ENCODE peak calls at places on chromosome 15, in six cellular contexts. B is CD14-positive monocyte, L is neural progenitor cell, C is type B pancreatic cell, U is RWPE1, G is GM13977. Z is an unnamed sample.

GRCh38 chr15:75431250-75431649 is 20.2 kb downstream of the SIN3A start:
- DNase-seq in B (no peak), L (no peak), C (no peak), U (no peak), G (no peak), Z (no peak)

GRCh38 chr15:66647358-66647757 is 54.7 kb upstream of the SMAD6 start:
- DNase-seq in B (no peak), L (no peak), C (no peak), U (no peak), G (no peak), Z (no peak)

GRCh38 chr15:51132384-51133139 is 37.9 kb upstream of the TNFAIP8L3 start:
- DNase-seq in B (no peak), L (peak), C (no peak), U (peak), G (peak), Z (peak)

GRCh38 chr15:62607643-62608042 is 434.9 kb upstream of the TPM1 start:
- DNase-seq in B (no peak), L (no peak), C (no peak), U (peak), G (no peak), Z (no peak)

GRCh38 chr15:49902791-49903481 is 216.1 kb downstream of the ATP8B4 start:
- DNase-seq in B (no peak), L (no peak), C (no peak), U (no peak), G (no peak), Z (no peak)

GRCh38 chr15:48266029-48266428 is 59.9 kb downstream of the SLC12A1 start:
- DNase-seq in B (no peak), L (no peak), C (no peak), U (peak), G (no peak), Z (no peak)

GRCh38 chr15:62932436-62932835 is 110.1 kb upstream of the TPM1 start:
- DNase-seq in B (no peak), L (no peak), C (no peak), U (no peak), G (no peak), Z (no peak)

GRCh38 chr15:92810418-92811138 is 89.5 kb upstream of the CHD2 start:
- DNase-seq in B (no peak), L (peak), C (no peak), U (no peak), G (peak), Z (peak)

GRCh38 chr15:75230016-75230343 is 28.2 kb upstream of the GOLGA6C start:
- DNase-seq in B (no peak), L (no peak), C (no peak), U (no peak), G (peak), Z (no peak)

GRCh38 chr15:98812711-98813441 is 164.5 kb downstream of the IGF1R start:
- DNase-seq in B (no peak), L (no peak), C (no peak), U (no peak), G (no peak), Z (no peak)

GRCh38 chr15:36958611-36959010 is 141.7 kb downstream of the MEIS2 start:
- DNase-seq in B (no peak), L (no peak), C (no peak), U (no peak), G (no peak), Z (no peak)

GRCh38 chr15:25177955-25178801 is 223.4 kb downstream of the SNRPN start:
- DNase-seq in B (peak), L (no peak), C (peak), U (no peak), G (peak), Z (no peak)

GRCh38 chr15:29674661-29675533 is 147.4 kb downstream of the TJP1 start:
- DNase-seq in B (no peak), L (peak), C (peak), U (peak), G (no peak), Z (peak)

GRCh38 chr15:89926158-89926557 is 13.4 kb upstream of the ARPIN start:
- DNase-seq in B (no peak), L (no peak), C (no peak), U (no peak), G (no peak), Z (no peak)

GRCh38 chr15:100999369-100999768 is 80.2 kb downstream of the LRRK1 start:
- DNase-seq in B (no peak), L (no peak), C (no peak), U (no peak), G (no peak), Z (no peak)

GRCh38 chr15:83844742-83845141 is 190.8 kb downstream of the ADAMTSL3 start:
- DNase-seq in B (no peak), L (no peak), C (no peak), U (peak), G (no peak), Z (no peak)

GRCh38 chr15:48330045-48330840 is 986 bp upstream of the DUT start:
- DNase-seq in B (no peak), L (no peak), C (no peak), U (no peak), G (no peak), Z (no peak)

GRCh38 chr15:51265037-51265555 is 73.3 kb downstream of the CYP19A1 start:
- DNase-seq in B (no peak), L (no peak), C (no peak), U (no peak), G (no peak), Z (no peak)

GRCh38 chr15:79450648-79451047 is 18.5 kb downstream of the MINAR1 start:
- DNase-seq in B (no peak), L (peak), C (no peak), U (no peak), G (no peak), Z (no peak)
- TF ChIP-seq CTCF in B (no peak), L (peak), C (peak), U (no peak), G (no peak), Z (peak)

GRCh38 chr15:37981781-37982180 is 47.3 kb downstream of the TMCO5A start:
- DNase-seq in B (no peak), L (peak), C (no peak), U (peak), G (no peak), Z (no peak)
- TF ChIP-seq CTCF in B (no peak), L (peak), C (peak), U (peak), G (peak), Z (no peak)

GRCh38 chr15:31302778-31303433 is 23.7 kb upstream of the KLF13 start:
- DNase-seq in B (peak), L (peak), C (peak), U (no peak), G (peak), Z (no peak)
- TF ChIP-seq CTCF in B (peak), L (peak), C (no peak), U (no peak), G (peak), Z (no peak)

GRCh38 chr15:41115088-41115651 is 910 bp downstream of the INO80 start:
- DNase-seq in B (no peak), L (peak), C (no peak), U (peak), G (peak), Z (no peak)
- TF ChIP-seq CTCF in B (no peak), L (peak), C (peak), U (no peak), G (no peak), Z (no peak)

DNA sequence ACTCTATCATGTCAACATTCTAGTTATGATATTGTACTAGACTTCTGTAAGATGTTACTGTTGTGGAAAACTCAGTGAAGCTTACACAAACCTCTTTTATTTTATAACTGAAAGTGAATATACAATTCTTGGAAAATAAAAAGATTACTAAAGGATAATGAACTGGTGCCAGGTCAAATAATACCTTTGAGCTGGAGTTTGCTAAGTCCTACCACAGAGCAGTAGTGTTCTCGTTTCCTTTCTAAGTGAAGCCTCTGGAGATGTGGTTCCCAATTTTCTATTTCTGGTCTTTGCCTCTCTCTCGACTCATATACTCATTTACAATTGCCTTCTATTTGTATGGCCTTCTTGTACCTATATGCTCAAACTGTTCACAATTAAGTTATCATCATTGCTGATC is 942.9 kb downstream of the SQOR start:
- DNase-seq in B (no peak), L (no peak), C (no peak), U (no peak), G (no peak), Z (no peak)
- TF ChIP-seq CTCF in B (no peak), L (no peak), C (no peak), U (no peak), G (no peak), Z (no peak)

GRCh38 chr15:61530769-61531168 is 301.7 kb upstream of the RORA start:
- DNase-seq in B (no peak), L (peak), C (no peak), U (no peak), G (no peak), Z (no peak)
- TF ChIP-seq CTCF in B (no peak), L (peak), C (no peak), U (no peak), G (no peak), Z (no peak)

GRCh38 chr15:68372291-68372811 is 59.6 kb downstream of the ITGA11 start:
- DNase-seq in B (no peak), L (peak), C (peak), U (peak), G (no peak), Z (peak)
- TF ChIP-seq CTCF in B (no peak), L (peak), C (peak), U (peak), G (peak), Z (peak)